ENCODE peak calls at places on chromosomes 12 and 14, in eight cellular contexts. J, O, D, H, Q, U, M and N are unnamed samples.

GRCh38 chr14:67940894-67941455 is 121.4 kb downstream of the RAD51B start:
- DNase-seq in D (no peak), Q (peak; percentile 33), U (peak; percentile 52), O (peak; percentile 91), M (no peak), J (peak; percentile 98), H (no peak), N (no peak)

GRCh38 chr12:109092484-109093021 is 719 bp downstream of the ALKBH2 start:
- DNase-seq in O (no peak), Q (no peak), J (no peak), M (no peak), U (no peak), D (no peak), H (no peak), N (no peak)

GRCh38 chr14:85387181-85387580 is 142.8 kb upstream of the FLRT2 start:
- DNase-seq in D (no peak), Q (no peak), M (no peak), H (no peak), J (no peak), U (no peak), O (no peak), N (no peak)

GRCh38 chr14:75418779-75419768 is 8.7 kb upstream of the JDP2 start:
- DNase-seq in D (peak; percentile 55), U (no peak), M (peak; percentile 62), J (no peak), H (no peak), Q (no peak), O (no peak), N (peak; percentile 24)

GRCh38 chr14:91149462-91149861 is 35.6 kb downstream of the DGLUCY start:
- DNase-seq in Q (peak; percentile 75), H (peak; percentile 86), J (peak; percentile 100), D (peak; percentile 97), O (peak; percentile 99), M (no peak), U (peak; percentile 65), N (no peak)

GRCh38 chr12:47863985-47864384 is 40.8 kb downstream of the VDR start:
- DNase-seq in Q (no peak), J (no peak), H (no peak), O (no peak), U (no peak), M (no peak), D (peak; percentile 32), N (no peak)

GRCh38 chr14:52080171-52080800 is 11.4 kb upstream of the NID2 start:
- DNase-seq in D (peak; percentile 82), M (no peak), Q (no peak), J (peak; percentile 72), U (peak; percentile 59), H (no peak), O (peak; percentile 82), N (no peak)

GRCh38 chr12:65673291-65673690 is 151.0 kb upstream of the HMGA2 start:
- DNase-seq in Q (no peak), H (no peak), U (no peak), J (no peak), M (no peak), O (no peak), D (peak; percentile 27), N (no peak)

GRCh38 chr12:1534708-1535107 is 59.7 kb downstream of the FBXL14 start:
- DNase-seq in H (no peak), J (no peak), D (no peak), O (peak; percentile 35), Q (no peak), U (no peak), M (no peak), N (no peak)

GRCh38 chr12:52244615-52244994 is 11.6 kb downstream of the KRT7 start:
- DNase-seq in M (no peak), D (no peak), U (no peak), Q (no peak), O (peak; percentile 40), H (peak; percentile 71), J (no peak), N (no peak)

GRCh38 chr14:32513571-32514009 is 184.5 kb downstream of the AKAP6 start:
- DNase-seq in Q (no peak), U (no peak), O (peak; percentile 79), H (no peak), D (peak; percentile 24), J (peak; percentile 21), M (no peak), N (no peak)

DNA sequence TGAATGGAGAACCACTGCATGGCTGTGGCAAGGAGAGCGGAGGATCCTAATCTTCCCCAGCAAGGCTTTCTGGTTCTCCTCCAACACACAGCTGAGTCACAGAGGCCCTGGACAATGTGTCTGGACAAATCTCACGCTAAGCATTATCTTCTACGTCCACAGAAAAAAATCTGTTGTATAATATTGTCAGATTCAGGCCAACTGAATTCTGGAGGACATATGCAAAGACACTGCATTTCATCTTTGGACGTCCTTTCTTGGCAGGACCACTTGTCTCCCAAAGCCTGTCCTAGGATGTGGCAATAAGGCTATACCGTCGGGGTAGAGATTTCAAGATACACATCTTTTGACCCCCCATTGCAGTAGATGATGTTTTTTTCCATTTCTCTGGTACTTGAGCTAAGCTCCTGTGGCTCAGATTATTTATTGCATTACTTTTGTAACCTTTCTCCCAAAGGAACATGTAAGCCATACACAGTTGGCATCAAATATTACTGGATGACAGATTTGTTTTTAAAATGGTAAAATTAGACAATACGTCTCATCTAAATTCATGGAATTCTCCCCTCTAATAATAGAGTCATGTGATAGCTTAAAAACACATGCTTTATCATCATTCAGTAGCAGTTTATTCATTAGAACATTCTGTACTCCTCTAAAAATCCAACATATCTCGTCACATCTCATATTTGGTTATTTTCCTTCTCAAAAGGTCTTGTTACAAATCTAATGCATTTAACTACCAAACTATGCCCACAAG is 19.4 kb downstream of the LMO3 start:
- DNase-seq in Q (peak; percentile 65), M (no peak), U (no peak), J (peak; percentile 63), D (peak; percentile 50), O (no peak), H (peak; percentile 88), N (no peak)
- H3K4me3 ChIP-seq in Q (no peak overlapping the region), M (no peak overlapping the region), U (no peak overlapping the region), J (no peak overlapping the region), D (no peak overlapping the region), O (peak overlapping the region; percentile 74), H (no peak overlapping the region), N (no peak overlapping the region)

DNA sequence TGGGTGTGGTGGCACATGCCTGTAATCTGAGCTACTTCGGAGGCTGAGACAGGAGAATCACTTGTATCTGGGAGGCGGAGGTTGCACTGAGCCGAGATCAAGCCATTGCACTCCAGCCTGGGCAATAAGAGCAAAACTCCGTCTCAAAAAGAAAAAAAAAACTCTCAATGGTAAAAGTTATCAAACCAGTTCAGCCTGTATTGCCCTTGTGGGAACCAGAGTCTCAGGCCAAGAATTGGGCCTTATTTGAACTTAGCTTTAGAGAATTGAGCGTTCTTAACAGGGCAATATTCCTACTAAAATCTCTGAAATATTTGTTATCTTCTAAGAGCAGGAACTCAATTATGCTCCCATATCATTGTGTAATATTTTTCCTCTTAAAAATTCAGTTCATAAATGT is 7.7 kb upstream of the MDM2 start:
- DNase-seq in M (no peak), J (no peak), D (peak; percentile 69), H (no peak), O (no peak), Q (no peak), U (no peak), N (no peak)
- H3K4me3 ChIP-seq in M (no peak overlapping the region), J (no peak overlapping the region), D (no peak overlapping the region), H (no peak overlapping the region), O (no peak overlapping the region), Q (no peak overlapping the region), U (no peak overlapping the region), N (no peak overlapping the region)

GRCh38 chr12:124684971-124685688 is 117.7 kb upstream of the NCOR2 start:
- DNase-seq in H (no peak), J (peak; percentile 91), D (peak; percentile 47), M (no peak), O (peak; percentile 76), U (no peak), Q (peak; percentile 52), N (no peak)

GRCh38 chr12:124687695-124688301 is 120.4 kb upstream of the NCOR2 start:
- DNase-seq in Q (no peak), H (no peak), J (no peak), U (no peak), M (no peak), O (no peak), D (no peak), N (peak; percentile 57)

GRCh38 chr12:124686885-124687694 is 119.7 kb upstream of the NCOR2 start:
- DNase-seq in M (no peak), O (no peak), D (peak; percentile 44), Q (no peak), H (no peak), U (no peak), J (no peak), N (peak; percentile 64)

GRCh38 chr12:124685689-124685993 is 118.2 kb upstream of the NCOR2 start:
- DNase-seq in M (no peak), U (no peak), Q (no peak), D (no peak), O (no peak), H (no peak), J (no peak), N (no peak)

DNA sequence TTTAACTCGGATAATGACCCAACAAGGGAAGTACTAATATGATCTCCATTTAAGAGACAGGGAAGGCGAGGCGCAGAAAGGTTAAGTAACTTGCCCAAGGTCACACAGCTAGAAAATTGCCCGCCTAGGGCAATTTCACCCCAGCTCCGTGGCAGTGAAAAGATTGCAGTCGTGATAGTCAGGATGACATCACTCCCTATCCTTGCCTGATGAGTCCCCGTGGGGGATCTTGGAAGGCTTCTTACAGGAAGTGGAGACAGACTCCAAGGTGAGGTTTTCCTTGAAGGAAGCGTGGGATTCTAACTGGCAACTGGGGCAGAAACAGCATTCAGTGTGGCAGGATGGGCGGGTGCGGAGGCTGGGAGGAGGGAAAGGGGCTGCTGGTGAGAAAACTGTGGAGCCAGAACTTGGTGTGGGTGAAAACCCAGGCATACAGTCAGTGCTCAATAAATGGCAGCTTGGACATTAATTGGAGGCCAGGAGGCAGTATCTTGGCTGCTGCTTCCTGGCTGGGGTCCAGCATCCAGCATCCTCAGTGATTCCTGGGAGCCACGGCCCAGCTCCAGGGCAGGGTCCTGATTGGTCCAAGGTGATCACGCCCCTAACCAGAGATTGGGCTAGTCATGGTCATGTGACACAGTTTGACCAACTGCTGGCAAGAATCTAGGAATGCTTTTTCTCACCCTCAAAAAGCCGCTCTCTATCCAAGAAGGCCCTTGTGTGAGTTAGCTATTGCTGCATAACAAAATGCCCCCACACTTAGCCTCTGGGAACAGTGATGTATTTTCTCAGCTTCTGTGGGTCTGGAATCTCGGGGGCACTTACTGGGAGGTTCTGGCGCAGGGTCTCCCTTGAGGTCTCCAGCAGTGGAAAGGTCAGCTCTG is 118.8 kb upstream of the NCOR2 start:
- DNase-seq in Q (no peak), U (no peak), O (peak; percentile 41), D (peak; percentile 87), J (peak; percentile 77), H (no peak), M (no peak), N (no peak)
- H3K4me3 ChIP-seq in Q (no peak overlapping the region), U (no peak overlapping the region), O (peak overlapping the region; percentile 65), D (no peak overlapping the region), J (no peak overlapping the region), H (no peak overlapping the region), M (no peak overlapping the region), N (no peak overlapping the region)

DNA sequence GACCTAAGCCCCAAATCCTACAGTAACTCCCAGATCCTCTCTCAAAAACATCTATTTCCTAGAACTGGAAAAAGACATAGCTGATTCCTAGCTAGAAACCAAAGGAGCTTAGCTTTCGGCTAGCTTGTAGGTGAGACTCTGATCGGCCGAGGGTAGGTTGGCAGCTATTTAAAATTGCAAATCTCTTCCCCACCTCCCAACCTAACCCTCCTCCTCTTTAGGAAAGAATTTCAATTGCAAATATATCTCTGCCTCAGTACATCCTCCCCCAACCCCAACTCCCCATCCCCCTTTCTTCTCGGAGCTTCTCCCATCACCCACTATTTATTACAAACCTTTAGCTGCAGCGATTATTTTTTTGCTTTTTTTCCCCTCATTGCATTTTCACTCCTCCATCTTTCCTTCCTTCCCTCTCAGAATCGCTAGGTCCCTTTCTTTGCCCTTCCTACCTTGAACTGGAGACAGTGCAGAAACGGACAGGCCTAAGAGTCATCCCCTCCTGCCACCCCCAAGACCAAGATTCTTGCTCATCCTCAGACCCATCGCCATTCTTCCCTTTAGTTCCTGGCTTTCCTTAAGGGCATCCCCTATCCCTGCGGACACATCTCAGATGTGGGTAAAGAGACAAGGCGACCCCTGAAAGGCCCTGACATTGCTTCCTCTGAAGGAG is 13.4 kb downstream of the ZFHX2 start:
- DNase-seq in Q (no peak), O (no peak), M (no peak), J (no peak), U (no peak), D (no peak), H (no peak), N (no peak)
- H3K4me3 ChIP-seq in Q (no peak overlapping the region), O (no peak overlapping the region), M (no peak overlapping the region), J (no peak overlapping the region), U (no peak overlapping the region), D (no peak overlapping the region), H (no peak overlapping the region), N (no peak overlapping the region)